ENCODE peak calls at places on chromosomes 4 and X, in eight cellular contexts. Z is astrocyte, T is cardiac fibroblast, B is WERI-Rb-1, M is brain microvascular endothelial cell, V is Caco-2, P is Peyer's patch, H is heart left ventricle. W is an unnamed sample.

GRCh38 chr4:95165926-95166524 is 382.7 kb downstream of the UNC5C start:
- DNase-seq in Z (peak; percentile 50), T (peak; percentile 85), B (peak; percentile 43), M (peak; percentile 52), V (peak; percentile 61), P (no peak), H (no peak), W (peak; percentile 26)

GRCh38 chr4:55469979-55470378 is 74.2 kb downstream of the TMEM165 start:
- DNase-seq in Z (no peak), T (no peak), B (no peak), M (no peak), V (no peak), P (no peak), H (no peak), W (no peak)

GRCh38 chrX:46715521-46715920 is 43.4 kb downstream of the SLC9A7 start:
- DNase-seq in Z (no peak), T (no peak), B (no peak), M (no peak), V (no peak), P (no peak), H (no peak), W (no peak)

GRCh38 chrX:6707497-6707896 is 172.6 kb upstream of the VCX3A start:
- DNase-seq in Z (no peak), T (no peak), B (no peak), M (no peak), V (no peak), P (no peak), H (no peak), W (no peak)

GRCh38 chr4:46844325-46844917 is 64.6 kb downstream of the COX7B2 start:
- DNase-seq in Z (peak; percentile 49), T (peak; percentile 72), B (peak; percentile 52), M (peak; percentile 72), V (peak; percentile 76), P (peak; percentile 19), H (no peak), W (peak; percentile 7)

GRCh38 chr4:181855307-181855706 is 387.9 kb upstream of the TENM3 start:
- DNase-seq in Z (no peak), T (no peak), B (no peak), M (no peak), V (no peak), P (no peak), H (no peak), W (no peak)

GRCh38 chr4:72843466-72843865 is 226.1 kb downstream of the COX18 start:
- DNase-seq in Z (peak; percentile 26), T (no peak), B (no peak), M (peak; percentile 14), V (no peak), P (no peak), H (no peak), W (no peak)

GRCh38 chr4:87971866-87972265 is 3.6 kb upstream of the SPP1 start:
- DNase-seq in Z (no peak), T (no peak), B (no peak), M (no peak), V (no peak), P (no peak), H (no peak), W (no peak)

GRCh38 chr4:40357738-40358137 is 22.6 kb downstream of the CHRNA9 start:
- DNase-seq in Z (no peak), T (no peak), B (no peak), M (no peak), V (no peak), P (no peak), H (no peak), W (no peak)

GRCh38 chrX:47502591-47503222 is 19.7 kb upstream of the ZNF41 start:
- DNase-seq in Z (peak; percentile 47), T (peak; percentile 68), B (no peak), M (no peak), V (no peak), P (no peak), H (no peak), W (no peak)

GRCh38 chrX:18938710-18939109 is 45.2 kb downstream of the PHKA2 start:
- DNase-seq in Z (no peak), T (no peak), B (no peak), M (no peak), V (no peak), P (no peak), H (no peak), W (no peak)

GRCh38 chr4:10172278-10173038 is 55.9 kb upstream of the WDR1 start:
- DNase-seq in Z (no peak), T (peak; percentile 56), B (no peak), M (no peak), V (no peak), P (no peak), H (no peak), W (no peak)

GRCh38 chr4:124708517-124709300 is 3.8 kb downstream of the ANKRD50 start:
- DNase-seq in Z (peak; percentile 68), T (peak; percentile 55), B (no peak), M (peak; percentile 45), V (no peak), P (no peak), H (no peak), W (no peak)

GRCh38 chr4:1403591-1404572 is 2.4 kb downstream of the NKX1-1 start:
- DNase-seq in Z (no peak), T (no peak), B (peak; percentile 27), M (no peak), V (no peak), P (no peak), H (no peak), W (no peak)
- H3K4me3 ChIP-seq in Z (no peak overlapping the region), T (no peak overlapping the region), B (no peak overlapping the region), M (no peak overlapping the region), V (no peak overlapping the region), P (peak overlapping the region; percentile 17), H (no peak overlapping the region), W (no peak overlapping the region)

GRCh38 chr4:27315625-27316024 is 455.0 kb downstream of the STIM2 start:
- DNase-seq in Z (no peak), T (no peak), B (no peak), M (no peak), V (no peak), P (no peak), H (no peak), W (no peak)

GRCh38 chr4:27316176-27316575 is 455.5 kb downstream of the STIM2 start:
- DNase-seq in Z (no peak), T (no peak), B (no peak), M (no peak), V (no peak), P (no peak), H (no peak), W (no peak)

DNA sequence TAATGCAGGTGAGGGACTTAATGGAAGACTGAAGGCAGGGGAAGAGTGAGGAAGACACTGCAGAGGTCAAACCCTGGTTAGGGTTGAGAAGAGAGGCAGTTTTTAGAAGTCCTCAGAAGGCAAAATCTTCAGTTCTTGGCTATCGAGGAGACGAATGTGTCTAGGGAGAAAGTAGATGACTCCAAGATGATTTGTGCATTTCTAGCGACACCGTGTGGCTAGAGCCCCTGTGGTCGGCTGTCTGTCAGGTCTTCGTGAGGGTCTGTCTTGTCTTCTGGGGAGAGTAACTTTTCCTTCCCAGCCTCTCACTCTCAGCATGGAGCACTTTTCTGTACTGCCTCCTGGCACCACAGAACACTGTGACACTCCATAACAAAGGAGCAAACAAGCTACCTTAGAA is 458.1 kb downstream of the STIM2 start:
- DNase-seq in Z (no peak), T (peak; percentile 8), B (peak; percentile 70), M (no peak), V (peak; percentile 62), P (no peak), H (no peak), W (no peak)
- TF ChIP-seq CTCF in Z (peak; percentile 58), T (peak; percentile 16), B (peak; percentile 80), M (peak; percentile 46), V (peak; percentile 72), P (peak; percentile 15), H (no peak), W (no peak)

GRCh38 chr4:154475800-154476199 is 15.8 kb downstream of the DCHS2 start:
- DNase-seq in Z (no peak), T (no peak), B (no peak), M (no peak), V (no peak), P (no peak), H (no peak), W (no peak)

GRCh38 chr4:154473497-154473896 is 18.1 kb downstream of the DCHS2 start:
- DNase-seq in Z (no peak), T (no peak), B (no peak), M (no peak), V (no peak), P (no peak), H (no peak), W (no peak)

GRCh38 chr4:154471032-154471431 is 20.6 kb downstream of the DCHS2 start:
- DNase-seq in Z (no peak), T (no peak), B (no peak), M (no peak), V (no peak), P (no peak), H (no peak), W (no peak)

GRCh38 chr4:154472870-154473269 is 18.7 kb downstream of the DCHS2 start:
- DNase-seq in Z (no peak), T (no peak), B (no peak), M (no peak), V (no peak), P (no peak), H (no peak), W (no peak)

DNA sequence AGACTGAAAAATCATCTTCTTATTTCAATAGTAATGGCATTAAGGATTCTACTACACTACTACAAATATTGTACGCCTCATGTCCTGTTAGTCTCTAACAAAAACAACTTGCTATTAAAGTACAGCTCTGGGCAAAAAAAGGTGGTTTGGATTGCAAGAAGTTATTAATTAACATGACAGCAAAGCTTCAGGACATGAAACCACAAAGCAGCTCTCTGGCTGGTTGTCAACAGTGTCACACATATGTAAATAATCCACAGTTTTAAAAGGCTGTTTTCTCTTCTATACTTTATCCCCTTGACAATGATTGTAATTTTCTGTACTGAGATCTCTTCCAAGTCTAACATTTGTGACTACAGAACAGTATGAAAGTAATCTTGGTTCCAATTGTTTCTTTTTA is 19.7 kb downstream of the DCHS2 start:
- DNase-seq in Z (no peak), T (no peak), B (no peak), M (no peak), V (no peak), P (no peak), H (no peak), W (no peak)
- H3K4me3 ChIP-seq in Z (no peak overlapping the region), T (no peak overlapping the region), B (no peak overlapping the region), M (no peak overlapping the region), V (no peak overlapping the region), P (no peak overlapping the region), H (no peak overlapping the region), W (no peak overlapping the region)

DNA sequence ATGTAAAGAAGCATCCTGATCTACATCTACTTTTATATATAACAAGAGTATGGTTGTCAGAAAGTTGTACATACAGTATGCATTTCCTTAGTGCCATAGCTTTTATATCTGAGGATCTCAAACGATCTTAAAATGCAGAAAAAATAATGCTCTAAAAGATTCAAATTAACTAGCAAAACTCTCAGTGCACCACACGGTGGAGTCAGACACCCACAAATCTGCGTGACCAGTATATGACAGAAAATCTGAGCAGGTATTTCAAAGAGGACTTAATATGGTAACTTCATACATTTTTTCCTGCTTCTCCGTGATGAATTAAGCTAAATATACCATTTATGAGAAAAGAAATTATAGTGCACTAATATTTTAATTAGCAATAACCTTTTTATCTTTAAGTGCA is 803.0 kb downstream of the DMD start:
- DNase-seq in Z (no peak), T (no peak), B (peak; percentile 27), M (no peak), V (no peak), P (no peak), H (no peak), W (no peak)
- TF ChIP-seq CTCF in Z (no peak), T (peak; percentile 1), B (peak; percentile 17), M (peak; percentile 35), V (peak; percentile 21), P (no peak), H (no peak), W (no peak)

W was measured in AG04449.